ENCODE peak calls at places on chromosomes 11 and 22, in six cellular contexts. B is A549, Y is prostate gland, V is ovary, H is body of pancreas, U is GM12892. N is an unnamed sample.

GRCh38 chr11:123363556-123363955 is 66.5 kb upstream of the GRAMD1B start:
- DNase-seq in U (no peak), V (no peak), Y (peak; percentile 11), H (no peak), B (no peak), N (no peak)

GRCh38 chr11:503179-503981 is 3.7 kb downstream of the RNH1 start:
- DNase-seq in B (no peak), V (peak; percentile 63), H (no peak), Y (no peak), U (peak; percentile 80), N (peak; percentile 90)

GRCh38 chr22:10780281-10780680 is 4747.7 kb upstream of the OR11H1 start:
- DNase-seq in U (no peak), V (no peak), B (no peak), Y (no peak), H (no peak), N (no peak)

GRCh38 chr22:39656495-39657490 is 86.2 kb downstream of the CACNA1I start:
- DNase-seq in Y (no peak), V (no peak), U (no peak), B (no peak), H (peak; percentile 22), N (peak; percentile 75)

GRCh38 chr11:117670924-117671323 is 126.1 kb downstream of the DSCAML1 start:
- DNase-seq in Y (no peak), U (no peak), V (no peak), B (no peak), H (no peak), N (no peak)

GRCh38 chr11:119421941-119422504 is 949 bp downstream of the THY1 start:
- DNase-seq in U (no peak), B (no peak), H (no peak), Y (no peak), V (no peak), N (no peak)

GRCh38 chr11:62345862-62346261 is 8.6 kb downstream of the ASRGL1 start:
- DNase-seq in U (no peak), H (no peak), B (no peak), V (no peak), Y (no peak), N (no peak)

GRCh38 chr11:46493786-46494185 is 100.0 kb downstream of the AMBRA1 start:
- DNase-seq in V (no peak), H (no peak), U (no peak), Y (no peak), B (no peak), N (no peak)

GRCh38 chr11:16632295-16633200 is 105.9 kb upstream of the C11orf58 start:
- DNase-seq in Y (no peak), H (no peak), V (no peak), B (peak; percentile 38), U (no peak), N (peak; percentile 38)

GRCh38 chr11:107689317-107690202 is 22.3 kb downstream of the SLN start:
- DNase-seq in H (peak; percentile 77), B (peak; percentile 47), V (peak; percentile 46), Y (peak; percentile 60), U (no peak), N (peak; percentile 69)

GRCh38 chr22:39859903-39860588 is 33.5 kb downstream of the ENTHD1 start:
- DNase-seq in Y (no peak), H (no peak), B (no peak), V (no peak), U (no peak), N (no peak)

GRCh38 chr11:69149646-69150045 is 6.1 kb upstream of the SMIM38 start:
- DNase-seq in U (no peak), V (no peak), H (peak; percentile 5), Y (no peak), B (no peak), N (no peak)

GRCh38 chr11:12769834-12770345 is 95.7 kb downstream of the TEAD1 start:
- DNase-seq in B (peak; percentile 74), V (no peak), U (no peak), H (no peak), Y (no peak), N (peak; percentile 22)

GRCh38 chr11:1779806-1780699 is 16.3 kb upstream of the CTSD start:
- DNase-seq in B (no peak), Y (no peak), H (no peak), U (no peak), V (no peak), N (no peak)

GRCh38 chr11:61120865-61121831 is 18.9 kb downstream of the CD5 start:
- DNase-seq in U (no peak), Y (no peak), B (peak; percentile 26), H (peak; percentile 73), V (peak; percentile 73), N (no peak)

GRCh38 chr11:15158351-15159015 is 43.8 kb downstream of the INSC start:
- DNase-seq in V (no peak), B (no peak), U (no peak), Y (no peak), H (no peak), N (no peak)

GRCh38 chr11:2444301-2445106 is at the start of the genes KCNQ1 and TRPM5:
- DNase-seq in H (peak; percentile 84), B (peak; percentile 28), Y (peak; percentile 34), V (no peak), U (no peak), N (no peak)

GRCh38 chr11:58578136-58578634 is 678 bp upstream of the ZFP91 start:
- DNase-seq in Y (peak; percentile 96), B (peak; percentile 98), V (peak; percentile 97), U (no peak), H (peak; percentile 97), N (peak; percentile 96)
- TF ChIP-seq POLR2A in Y (no peak), B (no peak), V (no peak), U (peak; percentile 47), H (no peak), N (no peak)

DNA sequence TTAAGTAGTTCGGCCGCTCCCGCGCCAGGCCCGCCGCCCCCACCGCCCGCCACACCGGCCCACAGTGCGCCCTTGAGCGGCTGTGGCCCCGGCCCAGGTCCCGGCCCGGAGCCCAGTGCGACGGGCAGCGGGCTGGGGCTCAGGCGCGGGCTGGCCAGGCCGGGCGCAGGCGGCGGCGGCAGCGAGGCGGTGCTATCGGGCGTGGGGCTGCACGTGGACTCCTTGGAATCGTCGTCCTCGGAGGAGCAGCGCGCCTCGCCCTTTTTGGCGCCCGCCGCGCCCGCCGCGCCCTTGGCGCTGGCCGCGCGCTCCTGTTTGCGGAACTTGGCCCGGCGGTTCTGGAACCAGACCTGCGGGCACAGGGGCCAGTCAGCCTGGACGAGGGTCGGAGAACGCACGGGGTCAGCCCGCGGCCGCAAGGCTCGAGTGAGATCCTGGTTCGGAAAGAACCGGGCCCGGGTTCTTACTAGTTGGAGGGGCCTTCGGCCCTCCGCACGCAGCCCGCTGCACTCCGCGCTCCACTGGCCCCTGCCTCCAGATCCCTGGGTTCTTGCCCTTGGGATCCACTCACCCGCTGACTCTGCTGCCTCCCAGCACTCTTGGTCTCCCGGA is 4.0 kb downstream of the PHOX2A start:
- DNase-seq in H (peak; percentile 63), B (no peak), Y (peak; percentile 47), U (no peak), V (peak; percentile 76), N (no peak)
- TF ChIP-seq POLR2A in H (no peak), B (no peak), Y (no peak), U (no peak), V (no peak), N (no peak)

GRCh38 chr11:64770120-64770519 is 8.2 kb downstream of the SF1 start:
- DNase-seq in H (no peak), V (no peak), B (no peak), U (no peak), Y (no peak), N (no peak)
- TF ChIP-seq POLR2A in H (no peak), V (no peak), B (no peak), U (peak; percentile 4), Y (no peak), N (no peak)

GRCh38 chr22:23897320-23897719 is 3.1 kb downstream of the MIF start:
- DNase-seq in U (no peak), V (no peak), Y (no peak), H (no peak), B (no peak), N (peak; percentile 16)

GRCh38 chr22:23896166-23896522 is 2.0 kb downstream of the MIF start:
- DNase-seq in U (no peak), H (no peak), B (no peak), V (no peak), Y (no peak), N (no peak)

GRCh38 chr22:23899042-23899745 is 5.0 kb downstream of the MIF start:
- DNase-seq in U (no peak), H (no peak), V (no peak), B (no peak), Y (no peak), N (no peak)

GRCh38 chr22:23896523-23897186 is 2.5 kb downstream of the MIF start:
- DNase-seq in B (no peak), Y (no peak), U (no peak), H (no peak), V (no peak), N (peak; percentile 14)

DNA sequence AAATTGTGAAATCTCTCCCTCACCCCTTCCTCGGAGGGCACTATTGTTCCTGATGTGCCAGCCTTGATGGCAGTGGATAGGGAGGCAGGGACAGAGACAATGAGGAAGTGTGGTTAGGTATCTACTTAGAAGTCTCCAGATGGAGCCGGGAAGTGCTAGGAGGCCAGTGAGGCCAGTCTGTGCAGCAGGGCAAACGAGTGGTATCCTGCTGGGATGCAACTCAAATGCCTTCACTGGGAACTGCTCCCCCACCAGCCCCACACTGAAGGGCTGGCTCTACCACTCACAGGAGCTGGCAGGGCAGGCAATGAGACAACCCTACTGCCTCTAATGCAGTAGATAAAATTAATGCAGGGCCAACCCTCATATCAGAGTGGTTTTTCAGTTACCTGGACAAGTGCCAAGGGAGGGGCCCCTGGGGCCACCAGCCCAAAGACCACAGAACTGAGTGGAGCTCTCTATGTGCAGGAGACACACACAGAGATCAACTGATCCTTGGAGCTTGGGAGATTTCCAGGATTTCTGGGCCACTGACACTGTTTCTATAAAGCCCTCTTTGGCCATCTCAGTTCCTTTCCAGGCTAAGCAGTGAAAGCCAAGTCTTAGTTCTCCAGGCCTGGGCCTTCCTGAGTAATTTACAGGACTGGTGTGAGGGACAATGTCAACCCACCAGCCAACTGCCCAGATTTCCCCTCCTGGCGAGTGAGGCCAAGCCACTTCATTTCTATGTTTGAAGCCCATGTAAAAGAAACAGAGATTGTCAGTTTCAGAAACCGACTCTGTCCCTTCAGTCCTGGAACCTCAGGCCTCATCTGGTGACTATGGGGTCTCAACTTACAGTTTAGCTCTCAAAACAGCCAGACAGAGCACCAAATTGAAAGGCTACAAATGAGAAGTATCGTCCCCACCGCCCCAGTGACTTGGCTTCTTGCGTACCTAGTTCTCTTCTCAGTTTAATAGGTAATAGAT is 4.1 kb downstream of the MIF start:
- DNase-seq in V (no peak), B (no peak), H (no peak), U (no peak), Y (no peak), N (peak; percentile 59)
- TF ChIP-seq POLR2A in V (no peak), B (no peak), H (no peak), U (no peak), Y (no peak), N (no peak)

DNA sequence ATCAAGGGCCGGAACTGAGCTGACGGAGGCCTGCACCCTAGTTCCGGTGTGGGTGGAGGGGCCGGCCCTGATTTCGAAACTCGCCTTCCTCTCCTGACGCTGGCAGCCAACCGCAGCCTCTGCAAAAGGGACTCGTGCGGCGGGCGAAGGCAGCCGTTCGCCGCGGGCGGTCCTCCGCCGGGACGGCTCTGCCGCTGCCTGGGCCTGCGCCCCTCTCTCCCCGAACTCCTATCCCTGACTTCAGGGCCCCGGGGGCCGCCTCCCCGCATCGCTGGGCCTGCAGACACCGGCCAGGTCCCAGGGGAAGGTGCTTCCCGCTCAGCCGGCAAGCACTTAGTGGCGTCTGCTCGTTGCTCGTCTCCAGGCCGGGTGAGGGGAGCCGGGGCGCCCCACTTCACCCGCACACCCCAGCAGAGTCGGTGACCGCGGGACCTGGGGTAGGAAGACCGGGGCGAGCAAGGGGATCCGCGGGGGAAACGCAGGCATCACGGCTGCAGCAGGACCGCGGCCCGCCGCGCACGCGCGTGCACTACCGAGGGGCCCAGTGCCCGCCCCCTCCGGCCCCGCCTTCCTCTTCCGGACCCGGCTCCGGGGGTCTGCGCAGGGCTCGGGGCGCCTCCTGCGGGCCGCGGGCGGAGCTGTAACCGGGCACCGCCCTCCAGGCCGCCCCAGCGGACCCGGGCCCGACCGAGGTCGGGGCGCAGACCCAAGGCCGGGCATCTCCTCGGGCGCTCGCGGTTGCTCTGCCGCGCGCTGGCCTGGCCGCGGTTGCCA is 464 bp upstream of the ANKRD13D start:
- DNase-seq in U (peak; percentile 92), V (peak; percentile 94), B (peak; percentile 89), Y (peak; percentile 83), H (peak; percentile 86), N (peak; percentile 100)
- TF ChIP-seq POLR2A in U (peak; percentile 97), V (peak; percentile 56), B (peak; percentile 80), Y (peak; percentile 49), H (peak; percentile 22), N (peak; percentile 85)

N was measured in NB4.